ENCODE peak calls at places on chromosomes 3 and 15, in five cellular contexts. O, W, H, R and I are unnamed samples.

GRCh38 chr15:58165661-58166060 is 27.5 kb downstream of the AQP9 start:
- DNase-seq in R (no peak), O (peak), W (no peak), H (no peak), I (no peak)

GRCh38 chr15:95302206-95302605 is 1028.3 kb upstream of the NR2F2 start:
- DNase-seq in R (no peak), W (no peak), O (no peak), H (no peak), I (no peak)

GRCh38 chr15:72116680-72117447 is 1.1 kb downstream of the MYO9A start:
- DNase-seq in W (no peak), R (no peak), H (peak), O (no peak), I (no peak)

GRCh38 chr3:191721983-191722382 is 261.0 kb downstream of the PYDC2 start:
- DNase-seq in O (peak), R (no peak), W (no peak), H (no peak), I (no peak)

GRCh38 chr15:68990755-68991500 is 23.6 kb upstream of the NOX5 start:
- DNase-seq in O (no peak), W (no peak), R (no peak), H (no peak), I (no peak)

GRCh38 chr15:101514318-101514717 is 24.8 kb upstream of the PCSK6 start:
- DNase-seq in R (no peak), W (peak), O (no peak), H (no peak), I (no peak)

GRCh38 chr3:47376393-47376792 is 4.4 kb upstream of the PTPN23 start:
- DNase-seq in R (no peak), W (no peak), H (no peak), O (no peak), I (no peak)

GRCh38 chr3:141152130-141152529 is 79.5 kb upstream of the PXYLP1 start:
- DNase-seq in H (no peak), R (no peak), O (no peak), W (peak), I (no peak)

GRCh38 chr15:91235376-91235775 is 135.3 kb downstream of the SV2B start:
- DNase-seq in H (no peak), R (no peak), W (no peak), O (no peak), I (no peak)

GRCh38 chr3:123084738-123085237 is 18.0 kb downstream of the PDIA5 start:
- DNase-seq in W (no peak), H (no peak), R (no peak), O (peak), I (peak)

GRCh38 chr15:78617131-78617915 is 3.5 kb downstream of the CHRNA3 start:
- DNase-seq in O (no peak), W (peak), H (no peak), R (no peak), I (no peak)

GRCh38 chr3:23017800-23018199 is 185.3 kb upstream of the UBE2E2 start:
- DNase-seq in R (no peak), W (no peak), H (no peak), O (no peak), I (no peak)

GRCh38 chr15:90931737-90932659 is at the start of gene HDDC3:
- DNase-seq in O (peak), H (peak), W (peak), R (peak), I (peak)

GRCh38 chr3:195163719-195164572 is 107.0 kb downstream of the XXYLT1 start:
- DNase-seq in R (no peak), H (no peak), W (no peak), O (peak), I (no peak)

GRCh38 chr15:84863480-84864428 is 20.7 kb upstream of the SLC28A1 start:
- DNase-seq in R (no peak), W (no peak), H (no peak), O (peak), I (no peak)
- TF ChIP-seq MAX in R (no peak), W (no peak), H (no peak), O (no peak), I (no peak)

GRCh38 chr3:72942427-72942826 is 54.2 kb upstream of the PPP4R2 start:
- DNase-seq in W (no peak), O (no peak), H (no peak), R (no peak), I (no peak)

GRCh38 chr3:72938471-72939265 is 50.8 kb downstream of the GXYLT2 start:
- DNase-seq in W (no peak), R (no peak), H (peak), O (peak), I (peak)
- TF ChIP-seq EP300 in W (no peak), R (no peak), H (no peak), O (no peak), I (no peak)

GRCh38 chr3:10511809-10512494 is 6.6 kb upstream of the ATP2B2 start:
- DNase-seq in O (peak), W (no peak), H (no peak), R (no peak), I (no peak)
- TF ChIP-seq MAX in O (no peak), W (no peak), H (no peak), R (no peak), I (no peak)

GRCh38 chr15:63243776-63244175 is 33.6 kb upstream of the APH1B start:
- DNase-seq in R (peak), W (no peak), H (no peak), O (no peak), I (no peak)

GRCh38 chr15:63243101-63243500 is 34.3 kb upstream of the APH1B start:
- DNase-seq in W (no peak), R (no peak), O (no peak), H (no peak), I (no peak)

GRCh38 chr15:63246691-63247464 is 30.5 kb upstream of the APH1B start:
- DNase-seq in O (peak), H (no peak), R (no peak), W (no peak), I (no peak)

GRCh38 chr15:63244976-63245645 is 32.3 kb upstream of the APH1B start:
- DNase-seq in H (no peak), W (no peak), R (no peak), O (no peak), I (no peak)

GRCh38 chr15:63244399-63244798 is 33.0 kb upstream of the APH1B start:
- DNase-seq in O (no peak), W (no peak), H (no peak), R (no peak), I (no peak)
- TF ChIP-seq EP300 in O (no peak), W (no peak), H (no peak), R (no peak), I (no peak)

GRCh38 chr3:74561881-74562280 is 52.6 kb downstream of the CNTN3 start:
- DNase-seq in H (no peak), R (no peak), W (no peak), O (no peak), I (no peak)
- TF ChIP-seq MAX in H (no peak), R (no peak), W (no peak), O (no peak), I (no peak)

GRCh38 chr3:177448987-177449975 is 252.0 kb upstream of the TBL1XR1 start:
- DNase-seq in O (peak), H (no peak), R (peak), W (no peak), I (no peak)

GRCh38 chr3:177451940-177452484 is 254.7 kb upstream of the TBL1XR1 start:
- DNase-seq in R (no peak), W (no peak), H (no peak), O (peak), I (peak)

GRCh38 chr3:177453087-177453844 is 256.0 kb upstream of the TBL1XR1 start:
- DNase-seq in R (no peak), H (no peak), W (no peak), O (no peak), I (no peak)

GRCh38 chr3:177451277-177451880 is 254.1 kb upstream of the TBL1XR1 start:
- DNase-seq in W (no peak), H (no peak), R (no peak), O (peak), I (no peak)

DNA sequence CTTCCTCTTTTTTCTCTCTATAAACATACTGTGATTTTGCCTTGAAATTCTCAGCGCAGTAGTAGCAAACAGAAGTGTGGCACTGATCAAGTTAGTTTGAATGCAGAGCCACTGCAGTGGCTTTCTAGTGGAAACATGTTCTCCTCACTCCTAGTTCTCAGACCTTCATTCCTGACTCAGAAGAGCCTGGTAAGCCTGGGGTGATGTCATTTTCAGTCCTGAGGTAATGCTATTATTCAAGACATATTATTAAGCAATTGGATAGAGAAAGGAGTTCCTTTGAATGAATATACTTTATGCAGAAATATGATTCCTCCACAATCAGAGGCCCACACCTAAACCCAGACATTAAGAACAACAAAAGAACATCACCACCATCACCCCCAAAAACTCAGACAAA is 255.2 kb upstream of the TBL1XR1 start:
- DNase-seq in H (no peak), W (no peak), R (no peak), O (no peak), I (no peak)
- TF ChIP-seq EP300 in H (no peak), W (no peak), R (no peak), O (no peak), I (no peak)

DNA sequence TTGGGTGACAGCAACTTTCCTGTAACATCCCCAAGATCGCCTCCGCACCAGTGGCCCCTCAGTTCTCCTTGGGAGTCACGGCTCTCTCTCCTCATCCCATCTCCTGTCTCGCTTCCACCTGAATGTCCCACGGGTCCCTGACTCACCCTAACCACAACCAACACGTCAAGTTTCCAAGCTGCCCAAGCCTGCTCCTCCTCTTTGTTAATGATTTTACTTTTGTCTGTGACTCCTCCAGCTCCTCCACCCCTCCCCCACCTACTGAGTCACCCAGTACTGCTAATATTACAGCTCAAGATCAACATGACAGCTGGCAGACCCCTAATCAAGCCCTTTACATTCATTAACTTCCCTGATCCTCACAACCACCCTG is 39.3 kb downstream of the BDH1 start:
- DNase-seq in R (no peak), H (peak), W (no peak), O (peak), I (no peak)
- TF ChIP-seq MAX in R (no peak), H (peak), W (no peak), O (no peak), I (no peak)

GRCh38 chr3:117734431-117734830 is 1024.9 kb downstream of the TUSC7 start:
- DNase-seq in H (no peak), R (no peak), W (no peak), O (no peak), I (no peak)

GRCh38 chr3:117736851-117737250 is 1027.3 kb downstream of the TUSC7 start:
- DNase-seq in H (no peak), W (no peak), R (no peak), O (no peak), I (no peak)

GRCh38 chr3:117735481-117736101 is 1026.0 kb downstream of the TUSC7 start:
- DNase-seq in R (no peak), H (peak), O (no peak), W (no peak), I (no peak)
- TF ChIP-seq EP300 in R (no peak), H (no peak), O (no peak), W (no peak), I (peak)